ENCODE peak calls at places on chromosome 15, in eight cellular contexts. H is MG63; Z is CD8-positive, alpha-beta memory T cell; U is GM23338; E is transverse colon; R is WERI-Rb-1; C is GM23248; N is stomach. Y is an unnamed sample.

GRCh38 chr15:58213587-58214360 is 75.6 kb downstream of the AQP9 start:
- DNase-seq in R (no peak), U (no peak), C (peak; percentile 74), Z (no peak), E (no peak), N (no peak), H (no peak), Y (no peak)

GRCh38 chr15:61500951-61501350 is 271.8 kb upstream of the RORA start:
- DNase-seq in E (no peak), H (no peak), N (no peak), C (no peak), U (no peak), Z (no peak), R (no peak), Y (no peak)

GRCh38 chr15:87579537-87579936 is 677.0 kb downstream of the NTRK3 start:
- DNase-seq in Z (no peak), N (no peak), C (no peak), H (no peak), U (no peak), E (no peak), R (no peak), Y (no peak)

GRCh38 chr15:25171111-25171811 is 216.5 kb downstream of the SNRPN start:
- DNase-seq in E (no peak), Z (no peak), C (no peak), R (peak; percentile 3), U (no peak), N (no peak), H (no peak), Y (no peak)

GRCh38 chr15:94083467-94083991 is 147.8 kb upstream of the MCTP2 start:
- DNase-seq in C (peak; percentile 88), H (peak; percentile 71), R (no peak), N (no peak), Z (no peak), U (no peak), E (peak; percentile 19), Y (peak; percentile 61)

GRCh38 chr15:51917493-51917892 is 54.1 kb downstream of the LEO1 start:
- DNase-seq in Z (no peak), C (peak; percentile 29), U (peak; percentile 83), N (no peak), R (peak; percentile 18), E (no peak), H (peak; percentile 33), Y (peak; percentile 19)

GRCh38 chr15:48888836-48889235 is 10.9 kb downstream of the EID1 start:
- DNase-seq in E (no peak), Z (no peak), R (no peak), U (no peak), C (peak; percentile 62), N (no peak), H (no peak), Y (no peak)

GRCh38 chr15:81853349-81853748 is 192.5 kb downstream of the MEX3B start:
- DNase-seq in H (no peak), R (no peak), U (no peak), E (no peak), C (no peak), N (no peak), Z (no peak), Y (no peak)

GRCh38 chr15:67461735-67462134 is 59.2 kb upstream of the C15orf61 start:
- DNase-seq in H (no peak), U (no peak), Z (no peak), R (no peak), N (no peak), E (no peak), C (no peak), Y (no peak)

GRCh38 chr15:67462802-67463201 is 58.1 kb upstream of the C15orf61 start:
- DNase-seq in N (no peak), Z (no peak), E (no peak), U (no peak), H (no peak), R (no peak), C (no peak), Y (no peak)

GRCh38 chr15:67460521-67460920 is 60.4 kb upstream of the C15orf61 start:
- DNase-seq in H (no peak), N (no peak), E (no peak), U (no peak), R (no peak), Z (no peak), C (no peak), Y (no peak)

GRCh38 chr15:67456677-67457529 is 64.0 kb upstream of the C15orf61 start:
- DNase-seq in C (peak; percentile 76), U (peak; percentile 92), H (peak; percentile 63), E (peak; percentile 86), Z (peak; percentile 68), N (peak; percentile 90), R (peak; percentile 87), Y (peak; percentile 89)

DNA sequence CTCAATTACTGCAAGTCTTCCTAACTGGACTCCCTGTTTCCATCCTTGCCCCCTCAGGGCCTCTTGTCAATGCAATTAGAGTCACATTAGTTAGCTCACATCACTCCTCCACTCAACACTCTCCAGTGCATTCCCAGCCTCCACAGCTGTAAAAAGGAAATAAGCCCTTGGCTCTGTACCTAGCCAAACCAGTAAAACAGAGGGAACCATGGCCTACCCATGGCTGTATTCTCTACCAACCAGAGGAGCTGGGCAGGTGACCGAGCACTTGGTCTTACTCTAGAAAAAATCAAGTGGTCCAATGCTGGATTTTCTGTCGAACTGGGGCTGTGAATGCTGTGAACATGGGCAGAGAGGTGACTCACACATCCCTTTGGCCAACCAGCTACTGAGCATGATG is 62.5 kb upstream of the C15orf61 start:
- DNase-seq in N (no peak), H (peak; percentile 11), Z (no peak), E (no peak), U (no peak), C (peak; percentile 9), R (no peak), Y (no peak)
- H3K36me3 ChIP-seq in N (no peaks in the 10 kb centered on the region), H (no peaks in the 10 kb centered on the region), Z (no peaks in the 10 kb centered on the region), E (no peaks in the 10 kb centered on the region), U (peaks cover 6% of the 10 kb centered on the region), C (no peaks in the 10 kb centered on the region), R (no peaks in the 10 kb centered on the region), Y (no peaks in the 10 kb centered on the region)

GRCh38 chr15:40006646-40007045 is 32.3 kb downstream of the SRP14 start:
- DNase-seq in U (no peak), Z (no peak), R (no peak), E (no peak), H (no peak), C (peak; percentile 83), N (no peak), Y (no peak)

GRCh38 chr15:40014390-40014789 is 24.6 kb downstream of the SRP14 start:
- DNase-seq in C (no peak), N (no peak), Z (no peak), E (no peak), U (no peak), H (no peak), R (no peak), Y (peak; percentile 5)

GRCh38 chr15:40010681-40011080 is 28.3 kb downstream of the SRP14 start:
- DNase-seq in N (no peak), Z (no peak), C (peak; percentile 97), E (no peak), R (no peak), H (peak; percentile 74), U (no peak), Y (no peak)

GRCh38 chr15:40008061-40008460 is 30.9 kb downstream of the SRP14 start:
- DNase-seq in U (no peak), R (no peak), E (no peak), C (peak; percentile 57), Z (no peak), H (no peak), N (no peak), Y (no peak)

DNA sequence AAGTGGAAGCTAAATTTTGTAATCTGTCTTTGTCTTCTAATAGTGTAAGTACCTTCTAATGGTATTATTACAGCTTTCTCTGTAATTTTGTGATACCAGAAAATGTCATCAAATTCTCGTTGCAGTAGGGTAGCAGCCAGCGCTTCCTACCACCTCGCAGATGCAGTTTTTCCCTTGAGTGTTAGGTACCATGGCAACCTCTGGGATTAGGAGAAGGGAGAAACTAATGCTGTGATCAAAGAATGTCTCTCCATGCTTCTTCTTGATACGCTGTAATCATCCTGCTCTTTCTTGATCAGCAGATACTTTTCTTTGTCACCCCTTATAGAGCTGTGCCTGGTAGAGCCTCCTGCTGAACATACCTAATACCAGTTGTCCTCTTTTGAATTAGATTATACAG is 27.7 kb downstream of the SRP14 start:
- DNase-seq in Z (no peak), N (no peak), C (no peak), H (no peak), R (no peak), U (no peak), E (no peak), Y (no peak)
- H3K36me3 ChIP-seq in Z (no peaks in the 10 kb centered on the region), N (peaks cover 97% of the 10 kb centered on the region), C (peaks cover 46% of the 10 kb centered on the region), H (peaks cover 85% of the 10 kb centered on the region), R (peaks cover 24% of the 10 kb centered on the region), U (peaks cover 89% of the 10 kb centered on the region), E (no peaks in the 10 kb centered on the region), Y (peaks cover 38% of the 10 kb centered on the region)

GRCh38 chr15:33194704-33195261 is at the start of gene FMN1:
- DNase-seq in H (peak; percentile 91), U (peak; percentile 98), Z (peak; percentile 75), E (peak; percentile 93), N (peak; percentile 96), C (peak; percentile 97), R (peak; percentile 98), Y (no peak)

GRCh38 chr15:33197636-33198035 is 3.1 kb upstream of the FMN1 start:
- DNase-seq in H (no peak), N (no peak), C (no peak), R (no peak), Z (no peak), U (no peak), E (no peak), Y (no peak)

GRCh38 chr15:33191641-33192040 is 2.9 kb downstream of the FMN1 start:
- DNase-seq in E (no peak), Z (no peak), N (no peak), U (no peak), H (no peak), R (peak; percentile 67), C (no peak), Y (no peak)

GRCh38 chr15:33195283-33195682 is 769 bp upstream of the FMN1 start:
- DNase-seq in Z (no peak), E (peak; percentile 8), H (no peak), R (peak; percentile 31), U (no peak), C (no peak), N (no peak), Y (no peak)

GRCh38 chr15:33194237-33194636 is 277 bp downstream of the FMN1 start:
- DNase-seq in U (peak; percentile 35), E (no peak), Z (no peak), C (peak; percentile 20), N (no peak), R (peak; percentile 40), H (no peak), Y (no peak)
- H3K36me3 ChIP-seq in U (no peaks in the 10 kb centered on the region), E (no peaks in the 10 kb centered on the region), Z (no peaks in the 10 kb centered on the region), C (no peaks in the 10 kb centered on the region), N (no peaks in the 10 kb centered on the region), R (no peaks in the 10 kb centered on the region), H (no peaks in the 10 kb centered on the region), Y (no peaks in the 10 kb centered on the region)

DNA sequence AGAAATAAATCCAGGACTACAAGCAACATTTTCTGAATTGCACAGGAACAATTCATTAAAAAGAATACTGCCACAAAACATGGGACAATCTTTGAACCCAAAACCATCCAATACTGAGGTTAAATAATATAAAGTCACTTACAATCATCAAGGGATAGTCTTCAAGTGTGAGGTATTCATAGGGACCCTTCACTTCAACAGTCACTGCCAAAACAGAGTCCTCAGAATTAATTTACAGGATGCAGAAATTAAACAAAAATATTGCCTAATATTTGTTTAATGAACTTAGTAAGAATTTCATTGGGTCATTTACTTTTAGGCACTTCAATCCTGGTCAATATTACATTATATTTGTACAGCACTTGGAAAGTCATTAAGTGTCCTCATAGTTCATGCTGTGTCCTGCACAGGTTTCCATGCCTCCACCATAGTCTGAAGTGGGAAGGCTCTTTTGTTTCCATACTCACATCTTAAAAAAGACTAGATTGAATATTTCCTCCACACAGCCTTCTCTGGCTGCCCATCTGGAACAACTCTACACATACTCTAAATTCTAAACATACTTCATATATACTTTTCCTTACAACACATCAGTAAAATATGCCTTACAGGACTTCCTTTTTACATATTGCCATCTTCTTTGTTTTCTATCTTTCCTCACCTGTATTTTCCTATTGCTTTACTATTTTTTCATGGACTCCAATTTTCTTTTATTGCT is 31.6 kb upstream of the VPS39 start:
- DNase-seq in H (no peak), N (no peak), E (no peak), U (no peak), Z (no peak), R (no peak), C (peak; percentile 2), Y (no peak)
- H3K36me3 ChIP-seq in H (peaks cover 34% of the 10 kb centered on the region), N (peaks cover 91% of the 10 kb centered on the region), E (no peaks in the 10 kb centered on the region), U (peaks cover 23% of the 10 kb centered on the region), Z (peaks cover 27% of the 10 kb centered on the region), R (peaks cover 48% of the 10 kb centered on the region), C (peaks cover 52% of the 10 kb centered on the region), Y (peaks cover 59% of the 10 kb centered on the region)